ENCODE peak calls at places on chromosome 3, in six cellular contexts. X is dorsolateral prefrontal cortex, Z is upper lobe of right lung, A is adrenal gland, W is K562, Q is uterus. N is an unnamed sample.

GRCh38 chr3:13535905-13536304 is 13.0 kb upstream of the FBLN2 start:
- DNase-seq in A (no peak), Z (no peak), W (no peak), X (peak; percentile 56), Q (no peak), N (no peak)

GRCh38 chr3:190326930-190327329 is 4.7 kb upstream of the CLDN1 start:
- DNase-seq in W (no peak), X (no peak), Q (peak; percentile 29), Z (no peak), A (peak; percentile 35), N (no peak)

GRCh38 chr3:13791501-13792490 is 88.1 kb downstream of the WNT7A start:
- DNase-seq in W (no peak), A (no peak), X (no peak), Z (peak; percentile 44), Q (no peak), N (no peak)

GRCh38 chr3:55309336-55309735 is 177.8 kb downstream of the WNT5A start:
- DNase-seq in Q (no peak), X (no peak), A (no peak), Z (no peak), W (no peak), N (no peak)

GRCh38 chr3:121660356-121661171 is at the start of gene HCLS1:
- DNase-seq in W (no peak), X (peak; percentile 33), Z (peak; percentile 76), Q (no peak), A (peak; percentile 45), N (peak; percentile 16)

GRCh38 chr3:32414527-32415202 is 23.0 kb downstream of the CMTM7 start:
- DNase-seq in Q (no peak), Z (no peak), X (no peak), W (no peak), A (peak; percentile 37), N (no peak)

GRCh38 chr3:16441306-16441898 is 72.1 kb downstream of the RFTN1 start:
- DNase-seq in Z (no peak), X (no peak), Q (no peak), W (no peak), A (no peak), N (no peak)

GRCh38 chr3:58082047-58082446 is 73.8 kb downstream of the FLNB start:
- DNase-seq in W (peak; percentile 40), X (peak; percentile 55), A (no peak), Z (no peak), Q (no peak), N (peak; percentile 73)

GRCh38 chr3:192417012-192417411 is 310.3 kb downstream of the FGF12 start:
- DNase-seq in Z (no peak), A (no peak), X (no peak), W (no peak), Q (no peak), N (peak; percentile 70)

GRCh38 chr3:56323986-56324420 is 144.3 kb downstream of the ERC2 start:
- DNase-seq in Z (no peak), A (peak; percentile 52), X (peak; percentile 43), W (no peak), Q (no peak), N (peak; percentile 23)

GRCh38 chr3:42224658-42225421 is 41.1 kb downstream of the CCK start:
- DNase-seq in Q (no peak), W (no peak), Z (no peak), A (no peak), X (no peak), N (no peak)

GRCh38 chr3:84980011-84980410 is 21.2 kb downstream of the CADM2 start:
- DNase-seq in Z (no peak), W (no peak), A (no peak), X (peak; percentile 70), Q (no peak), N (no peak)

GRCh38 chr3:56753206-56753605 is 48.5 kb downstream of the ARHGEF3 start:
- DNase-seq in Z (no peak), Q (no peak), W (no peak), X (no peak), A (no peak), N (no peak)

GRCh38 chr3:74041068-74041675 is 416.4 kb upstream of the PDZRN3 start:
- DNase-seq in Z (no peak), A (no peak), Q (no peak), X (no peak), W (no peak), N (no peak)